ENCODE peak calls at places on chromosomes 6 and 20, in four cellular contexts. One of them, this sample, is unnamed.

GRCh38 chr20:63056236-63057132 is 49.7 kb upstream of the BHLHE23 start:
- DNase-seq in GM12878: no peak
- DNase-seq in HepG2: no peak
- DNase-seq in K562: peak; percentile 72
- DNase-seq in this sample: peak; percentile 74

GRCh38 chr6:13813621-13814175 is 659 bp downstream of the MCUR1 start:
- DNase-seq in GM12878: no peak
- DNase-seq in HepG2: peak; percentile 84
- DNase-seq in K562: peak; percentile 81
- DNase-seq in this sample: peak; percentile 80

GRCh38 chr6:12265795-12266194 is 24.4 kb upstream of the EDN1 start:
- DNase-seq in GM12878: no peak
- DNase-seq in HepG2: no peak
- DNase-seq in K562: no peak
- DNase-seq in this sample: no peak

GRCh38 chr20:1377984-1378742 is 14.7 kb downstream of the FKBP1A start:
- DNase-seq in GM12878: no peak
- DNase-seq in HepG2: peak; percentile 48
- DNase-seq in K562: no peak
- DNase-seq in this sample: no peak

GRCh38 chr20:35304956-35305355 is 12.7 kb upstream of the FAM83C start:
- DNase-seq in GM12878: no peak
- DNase-seq in HepG2: no peak
- DNase-seq in K562: no peak
- DNase-seq in this sample: no peak

GRCh38 chr20:63702751-63703470 is 4.9 kb downstream of the ARFRP1 start:
- DNase-seq in GM12878: no peak
- DNase-seq in HepG2: no peak
- DNase-seq in K562: peak; percentile 3
- DNase-seq in this sample: peak; percentile 2

GRCh38 chr6:89375427-89375868 is 22.9 kb upstream of the UBE2J1 start:
- DNase-seq in GM12878: no peak
- DNase-seq in HepG2: peak; percentile 80
- DNase-seq in K562: no peak
- DNase-seq in this sample: peak; percentile 55

GRCh38 chr6:75590370-75590769 is 11.3 kb upstream of the SENP6 start:
- DNase-seq in GM12878: no peak
- DNase-seq in HepG2: no peak
- DNase-seq in K562: no peak
- DNase-seq in this sample: no peak

GRCh38 chr6:131381694-131382093 is 191.3 kb upstream of the ARG1 start:
- DNase-seq in GM12878: no peak
- DNase-seq in HepG2: no peak
- DNase-seq in K562: no peak
- DNase-seq in this sample: no peak

GRCh38 chr6:74991573-74992332 is 214.1 kb downstream of the COL12A1 start:
- DNase-seq in GM12878: no peak
- DNase-seq in HepG2: no peak
- DNase-seq in K562: no peak
- DNase-seq in this sample: no peak

DNA sequence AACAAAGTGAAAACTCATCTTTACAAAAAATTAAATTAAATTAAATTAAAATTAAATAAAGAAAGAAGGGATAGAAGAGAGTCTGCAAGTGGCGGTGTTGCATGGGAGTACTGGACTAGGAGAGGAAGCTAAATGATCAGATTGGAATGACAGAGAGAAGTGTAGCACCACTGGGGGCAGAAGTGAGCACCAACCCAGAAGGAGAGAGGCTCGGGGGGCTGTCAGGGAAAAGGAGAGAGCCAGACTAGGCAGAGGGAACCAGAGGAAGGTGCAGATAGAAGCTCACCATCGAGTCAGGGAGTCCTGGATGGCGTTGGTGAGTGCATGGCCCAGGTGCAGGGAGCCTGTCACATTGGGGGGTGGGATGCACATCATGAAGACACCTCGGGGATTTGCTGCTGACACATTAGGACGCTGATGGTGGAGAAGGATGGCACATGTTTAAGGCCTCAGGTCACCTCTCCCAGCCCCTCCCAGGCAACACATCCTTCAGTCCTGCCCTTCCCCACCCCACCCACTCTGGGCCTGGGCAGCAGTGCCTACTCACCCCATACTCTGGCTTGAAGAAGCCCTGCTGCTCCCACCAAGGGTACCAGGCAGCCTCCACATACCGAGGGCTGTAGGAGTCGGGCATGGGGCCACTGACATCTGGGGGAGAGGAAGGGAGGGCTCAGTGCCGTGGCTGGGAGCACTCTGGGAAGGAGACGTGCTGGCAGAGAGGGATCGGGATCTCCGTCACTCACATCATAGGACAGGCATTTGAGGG is 4.0 kb downstream of the VARS1 start:
- DNase-seq in GM12878: no peak
- DNase-seq in HepG2: peak; percentile 65
- DNase-seq in K562: peak; percentile 87
- DNase-seq in this sample: peak; percentile 81
- TF ChIP-seq FOXM1 in GM12878: no peak
- TF ChIP-seq FOXM1 in HepG2: no peak
- TF ChIP-seq FOXM1 in K562: no peak
- TF ChIP-seq FOXM1 in this sample: no peak

GRCh38 chr6:97689078-97689754 is 406.2 kb upstream of the MMS22L start:
- DNase-seq in GM12878: no peak
- DNase-seq in HepG2: no peak
- DNase-seq in K562: no peak
- DNase-seq in this sample: no peak
- TF ChIP-seq BHLHE40 in GM12878: no peak
- TF ChIP-seq BHLHE40 in HepG2: no peak
- TF ChIP-seq BHLHE40 in K562: no peak
- TF ChIP-seq BHLHE40 in this sample: no peak

GRCh38 chr6:136651982-136652381 is 101.8 kb upstream of the MAP7 start:
- DNase-seq in GM12878: no peak
- DNase-seq in HepG2: no peak
- DNase-seq in K562: no peak
- DNase-seq in this sample: no peak

GRCh38 chr6:136643850-136644596 is 93.8 kb upstream of the MAP7 start:
- DNase-seq in GM12878: peak; percentile 40
- DNase-seq in HepG2: peak; percentile 65
- DNase-seq in K562: peak; percentile 77
- DNase-seq in this sample: peak; percentile 85

GRCh38 chr6:136646377-136646776 is 96.2 kb upstream of the MAP7 start:
- DNase-seq in GM12878: no peak
- DNase-seq in HepG2: no peak
- DNase-seq in K562: no peak
- DNase-seq in this sample: no peak

GRCh38 chr6:136644597-136644952 is 94.4 kb upstream of the MAP7 start:
- DNase-seq in GM12878: no peak
- DNase-seq in HepG2: no peak
- DNase-seq in K562: no peak
- DNase-seq in this sample: no peak

GRCh38 chr6:136647363-136647763 is 97.1 kb upstream of the MAP7 start:
- DNase-seq in GM12878: peak; percentile 24
- DNase-seq in HepG2: no peak
- DNase-seq in K562: peak; percentile 56
- DNase-seq in this sample: no peak
- TF ChIP-seq FOXM1 in GM12878: no peak
- TF ChIP-seq FOXM1 in HepG2: no peak
- TF ChIP-seq FOXM1 in K562: no peak
- TF ChIP-seq FOXM1 in this sample: no peak

GRCh38 chr20:57807418-57808265 is 97.8 kb upstream of the PMEPA1 start:
- DNase-seq in GM12878: no peak
- DNase-seq in HepG2: no peak
- DNase-seq in K562: no peak
- DNase-seq in this sample: no peak
- TF ChIP-seq BHLHE40 in GM12878: no peak
- TF ChIP-seq BHLHE40 in HepG2: no peak
- TF ChIP-seq BHLHE40 in K562: no peak
- TF ChIP-seq BHLHE40 in this sample: no peak

GRCh38 chr6:37057678-37058077 is 52.2 kb downstream of the FGD2 start:
- DNase-seq in GM12878: no peak
- DNase-seq in HepG2: no peak
- DNase-seq in K562: no peak
- DNase-seq in this sample: no peak

GRCh38 chr6:37056112-37056403 is 50.6 kb downstream of the FGD2 start:
- DNase-seq in GM12878: no peak
- DNase-seq in HepG2: no peak
- DNase-seq in K562: no peak
- DNase-seq in this sample: no peak

GRCh38 chr6:37058084-37058586 is 52.7 kb downstream of the FGD2 start:
- DNase-seq in GM12878: no peak
- DNase-seq in HepG2: no peak
- DNase-seq in K562: peak; percentile 58
- DNase-seq in this sample: no peak

GRCh38 chr6:37057128-37057471 is 51.6 kb downstream of the FGD2 start:
- DNase-seq in GM12878: no peak
- DNase-seq in HepG2: no peak
- DNase-seq in K562: no peak
- DNase-seq in this sample: no peak

DNA sequence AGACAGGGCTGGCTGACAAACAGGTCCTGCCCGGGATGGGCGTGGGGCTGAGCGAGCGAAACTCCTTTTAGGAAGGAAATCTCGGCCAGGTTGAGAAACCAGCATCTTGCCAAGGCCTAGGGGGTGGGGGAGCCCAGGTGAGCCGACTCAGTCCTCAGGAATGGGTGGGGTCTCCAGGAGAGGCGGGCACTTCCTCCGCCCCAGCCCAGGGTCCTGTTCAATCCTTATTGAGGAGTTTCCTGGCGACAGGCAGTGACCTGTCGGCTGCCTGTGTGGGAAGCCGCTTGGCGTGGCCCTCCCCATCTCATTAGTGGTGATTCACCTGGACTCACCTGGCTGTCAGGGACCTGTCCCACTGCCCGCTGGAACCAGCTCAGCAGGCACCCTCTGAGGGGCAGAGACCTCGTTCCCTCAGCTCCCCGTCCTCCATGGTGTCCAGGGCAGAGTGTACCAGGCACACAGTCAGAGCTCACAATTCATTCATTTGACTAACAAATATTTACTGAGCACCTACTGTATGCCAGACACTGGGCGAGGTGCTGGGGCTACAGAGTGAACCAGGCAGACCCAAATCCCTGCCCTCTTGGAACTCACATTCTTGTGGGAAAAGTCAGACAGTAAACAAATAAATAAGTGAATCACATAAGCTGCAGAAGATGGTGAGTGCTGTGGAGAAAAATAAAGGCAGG is 51.1 kb downstream of the FGD2 start:
- DNase-seq in GM12878: no peak
- DNase-seq in HepG2: peak; percentile 60
- DNase-seq in K562: no peak
- DNase-seq in this sample: no peak
- TF ChIP-seq FOXM1 in GM12878: no peak
- TF ChIP-seq FOXM1 in HepG2: no peak
- TF ChIP-seq FOXM1 in K562: no peak
- TF ChIP-seq FOXM1 in this sample: no peak

This sample was measured in HEK293T.